ENCODE peak calls at places on chromosomes 7 and 10, in eight cellular contexts. C is Panc1, G is prostate gland, R is endothelial cell of umbilical vein, K is H1, S is sigmoid colon, Q is GM23338, A is stomach. V is an unnamed sample.

GRCh38 chr10:114110174-114110972 is 63.6 kb downstream of the CCDC186 start:
- DNase-seq in R (no peak), C (no peak), K (no peak), A (no peak), S (no peak), Q (peak), G (no peak), V (no peak)

GRCh38 chr10:6563075-6563474 is 17.0 kb downstream of the PRKCQ start:
- DNase-seq in G (no peak), K (no peak), S (no peak), R (no peak), Q (peak), A (no peak), C (no peak), V (no peak)

GRCh38 chr10:63700209-63700934 is 179.2 kb downstream of the REEP3 start:
- DNase-seq in S (no peak), Q (no peak), G (no peak), A (no peak), C (peak), R (peak), K (no peak), V (no peak)

GRCh38 chr10:71272122-71272771 is 46.8 kb upstream of the SLC29A3 start:
- DNase-seq in G (no peak), S (no peak), C (no peak), A (no peak), Q (no peak), K (no peak), R (peak), V (no peak)

GRCh38 chr10:70518695-70519094 is 40.1 kb downstream of the PALD1 start:
- DNase-seq in G (no peak), K (no peak), Q (no peak), S (no peak), C (no peak), R (peak), A (no peak), V (no peak)

GRCh38 chr10:20870839-20871238 is 26.3 kb downstream of the NEBL start:
- DNase-seq in S (no peak), R (no peak), K (no peak), G (no peak), A (no peak), C (no peak), Q (no peak), V (no peak)

GRCh38 chr10:30070001-30070759 is 10.8 kb upstream of the JCAD start:
- DNase-seq in K (no peak), Q (no peak), C (no peak), G (no peak), R (peak), A (no peak), S (no peak), V (no peak)

GRCh38 chr10:52312999-52313349 is 1.1 kb upstream of the DKK1 start:
- DNase-seq in K (no peak), R (no peak), G (no peak), C (no peak), A (no peak), Q (no peak), S (no peak), V (no peak)

GRCh38 chr7:24965831-24966708 is 13.9 kb downstream of the OSBPL3 start:
- DNase-seq in A (no peak), R (peak), K (no peak), C (no peak), G (no peak), S (no peak), Q (peak), V (no peak)

GRCh38 chr10:33899578-33900531 is 565.4 kb upstream of the NRP1 start:
- DNase-seq in Q (no peak), K (no peak), R (peak), A (no peak), G (peak), S (no peak), C (no peak), V (no peak)

GRCh38 chr7:136386876-136387275 is 409.7 kb upstream of the MTPN start:
- DNase-seq in K (no peak), G (no peak), Q (no peak), S (no peak), R (no peak), A (no peak), C (no peak), V (no peak)

GRCh38 chr10:6299234-6299633 is 96.5 kb downstream of the PFKFB3 start:
- DNase-seq in Q (no peak), C (peak), K (no peak), A (peak), S (no peak), R (no peak), G (no peak), V (no peak)

GRCh38 chr10:107417446-107417845 is 252.9 kb upstream of the SORCS1 start:
- DNase-seq in K (no peak), R (no peak), Q (no peak), G (no peak), A (no peak), C (no peak), S (no peak), V (no peak)

GRCh38 chr7:20132596-20132995 is 84.6 kb downstream of the MACC1 start:
- DNase-seq in C (no peak), S (no peak), Q (no peak), A (no peak), R (no peak), G (no peak), K (no peak), V (no peak)

GRCh38 chr10:121112618-121113384 is 261.6 kb downstream of the WDR11 start:
- DNase-seq in K (peak), A (no peak), Q (peak), R (no peak), C (no peak), S (no peak), G (no peak), V (no peak)

GRCh38 chr10:72344932-72345331 is 9.8 kb downstream of the DNAJB12 start:
- DNase-seq in A (no peak), S (no peak), G (no peak), C (no peak), K (no peak), Q (no peak), R (no peak), V (no peak)

GRCh38 chr10:68088744-68089143 is 13.7 kb upstream of the HERC4 start:
- DNase-seq in G (no peak), K (no peak), A (no peak), R (no peak), S (no peak), C (no peak), Q (no peak), V (no peak)

GRCh38 chr10:75117996-75118395 is 6.5 kb downstream of the SAMD8 start:
- DNase-seq in G (no peak), C (no peak), K (no peak), Q (no peak), A (no peak), S (no peak), R (no peak), V (no peak)

GRCh38 chr7:133910761-133911160 is 216.4 kb upstream of the LRGUK start:
- DNase-seq in R (no peak), C (no peak), S (no peak), K (no peak), G (no peak), Q (no peak), A (no peak), V (no peak)

GRCh38 chr7:123823898-123824753 is 20.8 kb upstream of the HYAL4 start:
- DNase-seq in R (no peak), A (no peak), K (no peak), Q (no peak), G (no peak), C (no peak), S (no peak), V (no peak)

GRCh38 chr10:132450825-132451505 is 54.0 kb downstream of the PWWP2B start:
- DNase-seq in R (no peak), S (no peak), C (no peak), G (no peak), A (no peak), K (no peak), Q (no peak), V (no peak)

GRCh38 chr10:69663548-69663947 is 33.5 kb downstream of the FAM241B start:
- DNase-seq in A (no peak), Q (peak), K (peak), G (no peak), S (no peak), R (no peak), C (no peak), V (no peak)

GRCh38 chr7:132065193-132065972 is 509.0 kb upstream of the PODXL start:
- DNase-seq in G (no peak), R (peak), C (peak), Q (no peak), K (no peak), A (no peak), S (peak), V (no peak)

GRCh38 chr7:134865001-134865845 is 85.8 kb downstream of the CALD1 start:
- DNase-seq in K (no peak), S (no peak), Q (peak), R (no peak), C (no peak), A (no peak), G (no peak), V (no peak)

DNA sequence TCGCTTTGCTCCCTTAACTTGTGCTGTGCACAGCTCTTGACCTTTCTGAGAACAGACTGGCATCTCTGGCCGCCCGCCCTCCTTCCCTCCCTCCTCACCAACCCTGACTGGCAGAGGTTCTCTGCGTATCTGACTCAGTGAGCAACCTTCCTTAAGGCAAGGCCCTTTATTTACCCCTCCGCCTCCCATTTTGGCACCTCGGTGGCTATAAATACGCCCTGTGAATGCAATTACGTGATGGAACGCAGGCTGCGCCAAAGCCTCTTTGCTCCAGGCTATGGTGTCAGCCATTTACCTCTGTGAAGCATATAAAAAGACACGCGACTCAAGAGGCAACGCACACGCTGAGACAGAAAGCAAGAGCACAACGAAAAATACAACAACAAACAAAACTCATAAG is 764.3 kb downstream of the SUGCT start:
- DNase-seq in K (no peak), A (no peak), R (no peak), S (peak), C (no peak), G (peak), Q (no peak), V (no peak)
- TF ChIP-seq POLR2AphosphoS5 in K (no peak), A (no peak), R (no peak), S (peak), C (no peak), G (no peak), Q (no peak), V (no peak)

GRCh38 chr10:118035358-118036031 is 11.2 kb downstream of the RAB11FIP2 start:
- DNase-seq in K (no peak), C (no peak), Q (no peak), G (no peak), R (no peak), S (no peak), A (no peak), V (no peak)
- H3K27ac ChIP-seq in K (no peak), C (no peak), Q (no peak), G (no peak), R (no peak), S (no peak), A (no peak), V (no peak)

GRCh38 chr10:59649606-59650346 is 59.9 kb downstream of the SLC16A9 start:
- DNase-seq in C (no peak), S (no peak), A (no peak), G (no peak), Q (no peak), K (no peak), R (no peak), V (no peak)

GRCh38 chr10:59655309-59655708 is 54.3 kb downstream of the SLC16A9 start:
- DNase-seq in S (no peak), A (no peak), R (peak), C (no peak), Q (no peak), G (no peak), K (no peak), V (no peak)

GRCh38 chr10:59654007-59654406 is 55.6 kb downstream of the SLC16A9 start:
- DNase-seq in Q (no peak), S (no peak), K (no peak), R (no peak), C (no peak), A (no peak), G (no peak), V (no peak)

GRCh38 chr10:59648711-59649201 is 60.9 kb downstream of the SLC16A9 start:
- DNase-seq in C (no peak), K (no peak), R (no peak), Q (peak), A (no peak), G (no peak), S (no peak), V (no peak)

GRCh38 chr10:59651902-59652301 is 57.7 kb downstream of the SLC16A9 start:
- DNase-seq in G (no peak), A (no peak), C (no peak), S (no peak), Q (no peak), R (no peak), K (no peak), V (no peak)
- TF ChIP-seq POLR2AphosphoS5 in G (no peak), A (no peak), C (no peak), S (no peak), Q (no peak), R (no peak), K (no peak), V (no peak)

GRCh38 chr7:116772423-116772852 is 89.9 kb upstream of the CAPZA2 start:
- DNase-seq in S (no peak), A (no peak), R (peak), K (no peak), G (no peak), C (peak), Q (no peak), V (no peak)
- H3K27ac ChIP-seq in S (peak), A (peak), R (peak), K (no peak), G (no peak), C (no peak), Q (no peak), V (no peak)

GRCh38 chr7:38182450-38182849 is 4.4 kb downstream of the STARD3NL start:
- DNase-seq in Q (no peak), A (no peak), G (no peak), C (no peak), K (no peak), S (no peak), R (peak), V (no peak)
- TF ChIP-seq POLR2AphosphoS5 in Q (no peak), A (no peak), G (no peak), C (no peak), K (no peak), S (no peak), R (no peak), V (no peak)

GRCh38 chr10:17668435-17669184 is 24.7 kb downstream of the STAM start:
- DNase-seq in A (no peak), R (no peak), S (no peak), G (no peak), C (no peak), Q (no peak), K (no peak), V (no peak)

GRCh38 chr10:17663450-17663849 is 19.5 kb downstream of the STAM start:
- DNase-seq in C (no peak), R (no peak), A (no peak), Q (no peak), K (no peak), S (no peak), G (no peak), V (no peak)

GRCh38 chr10:17662193-17663138 is 18.5 kb downstream of the STAM start:
- DNase-seq in C (no peak), Q (no peak), G (no peak), R (no peak), K (no peak), A (no peak), S (no peak), V (no peak)

GRCh38 chr10:17669185-17669872 is 25.4 kb downstream of the STAM start:
- DNase-seq in K (no peak), C (no peak), G (no peak), R (no peak), Q (no peak), S (no peak), A (no peak), V (no peak)

GRCh38 chr10:17665742-17666141 is 21.8 kb downstream of the STAM start:
- DNase-seq in Q (no peak), G (no peak), S (no peak), K (no peak), R (peak), A (no peak), C (peak), V (no peak)
- H3K27ac ChIP-seq in Q (peak), G (no peak), S (peak), K (no peak), R (peak), A (peak), C (peak), V (peak)

GRCh38 chr10:112779025-112779765 is 170.9 kb upstream of the TCF7L2 start:
- DNase-seq in Q (no peak), K (peak), S (no peak), G (no peak), A (no peak), R (no peak), C (no peak), V (peak)

GRCh38 chr10:112782176-112782907 is 167.7 kb upstream of the TCF7L2 start:
- DNase-seq in C (no peak), G (no peak), S (peak), Q (no peak), A (peak), K (peak), R (no peak), V (peak)

GRCh38 chr10:112775347-112775746 is 174.7 kb upstream of the TCF7L2 start:
- DNase-seq in A (no peak), Q (no peak), S (no peak), K (no peak), R (no peak), C (no peak), G (no peak), V (peak)

GRCh38 chr10:112775892-112776679 is 174.0 kb upstream of the TCF7L2 start:
- DNase-seq in G (no peak), K (no peak), Q (no peak), A (no peak), C (no peak), R (no peak), S (no peak), V (peak)

GRCh38 chr10:112778579-112778978 is 171.5 kb upstream of the TCF7L2 start:
- DNase-seq in G (no peak), R (peak), K (no peak), Q (no peak), C (no peak), S (no peak), A (no peak), V (no peak)
- TF ChIP-seq POLR2AphosphoS5 in G (no peak), R (no peak), K (no peak), Q (no peak), C (no peak), S (no peak), A (no peak), V (no peak)